ENCODE peak calls at places on chromosomes 5 and 9, in eight cellular contexts. W, K, U, C, S, F, I and O are unnamed samples.

GRCh38 chr5:165502893-165503696 is 1997.7 kb downstream of the MAT2B start:
- DNase-seq in F (no peak), U (no peak), W (peak; percentile 1), C (no peak), K (no peak), I (peak; percentile 22), S (no peak), O (no peak)

GRCh38 chr5:100890514-100891008 is 12.5 kb downstream of the ST8SIA4 start:
- DNase-seq in W (peak; percentile 44), C (no peak), F (no peak), I (no peak), U (no peak), K (peak; percentile 69), S (no peak), O (no peak)

GRCh38 chr9:25702536-25702935 is 24.3 kb upstream of the TUSC1 start:
- DNase-seq in S (no peak), K (no peak), I (no peak), U (no peak), F (no peak), W (no peak), C (no peak), O (no peak)

GRCh38 chr5:180109920-180110319 is 38.4 kb upstream of the RNF130 start:
- DNase-seq in I (no peak), F (no peak), S (no peak), C (no peak), W (no peak), U (no peak), K (no peak), O (no peak)

GRCh38 chr9:5186416-5187169 is 1.2 kb upstream of the INSL6 start:
- DNase-seq in K (peak; percentile 71), W (peak; percentile 75), I (peak; percentile 69), C (peak; percentile 60), F (peak; percentile 37), S (peak; percentile 33), U (peak; percentile 29), O (peak; percentile 64)

GRCh38 chr5:178667109-178667508 is 40.3 kb upstream of the CLK4 start:
- DNase-seq in K (no peak), F (no peak), W (peak; percentile 5), C (no peak), I (no peak), U (no peak), S (no peak), O (no peak)

GRCh38 chr5:115179959-115180709 is 10.4 kb upstream of the TRIM36 start:
- DNase-seq in C (no peak), F (no peak), W (peak; percentile 31), U (peak; percentile 46), S (peak; percentile 30), I (no peak), K (peak; percentile 61), O (peak; percentile 31)

GRCh38 chr5:135031146-135031812 is 2.7 kb downstream of the PITX1 start:
- DNase-seq in I (no peak), U (no peak), K (no peak), W (no peak), F (no peak), C (no peak), S (no peak), O (no peak)

GRCh38 chr5:154740957-154741356 is 14.2 kb upstream of the LARP1 start:
- DNase-seq in F (no peak), I (no peak), C (no peak), S (no peak), W (peak; percentile 64), U (no peak), K (no peak), O (no peak)

GRCh38 chr5:66239034-66239433 is 94.9 kb downstream of the SREK1 start:
- DNase-seq in K (peak; percentile 42), S (no peak), C (no peak), F (no peak), W (peak; percentile 16), U (no peak), I (peak; percentile 47), O (no peak)

GRCh38 chr9:71793386-71794105 is 25.2 kb upstream of the CEMIP2 start:
- DNase-seq in F (no peak), C (no peak), U (peak; percentile 20), K (peak; percentile 27), S (no peak), W (peak; percentile 60), I (peak; percentile 46), O (no peak)

GRCh38 chr9:16191237-16191636 is 638.4 kb downstream of the CCDC171 start:
- DNase-seq in S (no peak), U (no peak), W (peak; percentile 55), I (no peak), K (no peak), C (no peak), F (no peak), O (no peak)

GRCh38 chr9:121985792-121986494 is 107.2 kb downstream of the TTLL11 start:
- DNase-seq in F (no peak), S (no peak), C (no peak), U (no peak), W (peak; percentile 79), I (no peak), K (no peak), O (no peak)

GRCh38 chr5:94618029-94618492 is 343 bp downstream of the KIAA0825 start:
- DNase-seq in K (peak; percentile 84), S (no peak), F (no peak), W (peak; percentile 78), U (peak; percentile 19), I (peak; percentile 70), C (peak; percentile 77), O (peak; percentile 17)

GRCh38 chr9:113579270-113580040 is 115.9 kb downstream of the RGS3 start:
- DNase-seq in S (no peak), I (no peak), W (no peak), F (no peak), U (no peak), C (no peak), K (no peak), O (peak; percentile 61)

GRCh38 chr9:117691367-117691766 is 12.8 kb upstream of the TLR4 start:
- DNase-seq in U (no peak), I (no peak), S (no peak), F (no peak), K (peak; percentile 2), W (no peak), C (no peak), O (no peak)

GRCh38 chr5:98638701-98639100 is 134.8 kb upstream of the RGMB start:
- DNase-seq in I (no peak), S (no peak), U (no peak), F (no peak), K (peak; percentile 16), C (no peak), W (peak; percentile 86), O (no peak)